ENCODE peak calls at places on chromosome 15, in six cellular contexts. T, G, B, O, W and Q are unnamed samples.

GRCh38 chr15:49984436-49984835 is 134.6 kb downstream of the ATP8B4 start:
- DNase-seq in T (no peak), G (no peak), B (no peak), O (no peak), W (no peak), Q (no peak)

GRCh38 chr15:52709172-52709979 is 30.2 kb upstream of the ATOSA start:
- DNase-seq in T (no peak), G (no peak), B (no peak), O (no peak), W (peak; percentile 58), Q (peak; percentile 15)

GRCh38 chr15:58457466-58457965 is 25.7 kb downstream of the LIPC start:
- DNase-seq in T (no peak), G (no peak), B (no peak), O (no peak), W (no peak), Q (no peak)

GRCh38 chr15:25372298-25372697 is 66.5 kb downstream of the UBE3A start:
- DNase-seq in T (no peak), G (no peak), B (no peak), O (no peak), W (no peak), Q (no peak)

GRCh38 chr15:60899322-60899966 is 329.7 kb downstream of the RORA start:
- DNase-seq in T (no peak), G (no peak), B (no peak), O (no peak), W (no peak), Q (no peak)

GRCh38 chr15:78222745-78223395 is 11.5 kb downstream of the ACSBG1 start:
- DNase-seq in T (no peak), G (no peak), B (no peak), O (no peak), W (no peak), Q (no peak)

GRCh38 chr15:45980376-45980775 is 345.5 kb downstream of the SQOR start:
- DNase-seq in T (no peak), G (no peak), B (no peak), O (no peak), W (no peak), Q (no peak)

GRCh38 chr15:36373549-36373948 is 205.9 kb upstream of the CDIN1 start:
- DNase-seq in T (no peak), G (no peak), B (no peak), O (no peak), W (no peak), Q (no peak)

GRCh38 chr15:19987389-19988048 is 554.1 kb downstream of the GOLGA6L6 start:
- DNase-seq in T (no peak), G (no peak), B (no peak), O (no peak), W (no peak), Q (peak; percentile 69)

GRCh38 chr15:94327356-94327936 is 96.1 kb downstream of the MCTP2 start:
- DNase-seq in T (no peak), G (peak; percentile 39), B (no peak), O (no peak), W (no peak), Q (no peak)

GRCh38 chr15:82540984-82541431 is 751 bp upstream of the RPS17 start:
- DNase-seq in T (peak; percentile 63), G (peak; percentile 57), B (no peak), O (no peak), W (no peak), Q (peak; percentile 29)

GRCh38 chr15:74696398-74696729 is 540 bp upstream of the EDC3 start:
- DNase-seq in T (no peak), G (no peak), B (no peak), O (no peak), W (no peak), Q (no peak)

GRCh38 chr15:74692327-74692726 is 3.5 kb downstream of the EDC3 start:
- DNase-seq in T (no peak), G (no peak), B (no peak), O (no peak), W (no peak), Q (no peak)

GRCh38 chr15:74696808-74697207 is 984 bp upstream of the EDC3 start:
- DNase-seq in T (no peak), G (no peak), B (no peak), O (no peak), W (no peak), Q (no peak)

DNA sequence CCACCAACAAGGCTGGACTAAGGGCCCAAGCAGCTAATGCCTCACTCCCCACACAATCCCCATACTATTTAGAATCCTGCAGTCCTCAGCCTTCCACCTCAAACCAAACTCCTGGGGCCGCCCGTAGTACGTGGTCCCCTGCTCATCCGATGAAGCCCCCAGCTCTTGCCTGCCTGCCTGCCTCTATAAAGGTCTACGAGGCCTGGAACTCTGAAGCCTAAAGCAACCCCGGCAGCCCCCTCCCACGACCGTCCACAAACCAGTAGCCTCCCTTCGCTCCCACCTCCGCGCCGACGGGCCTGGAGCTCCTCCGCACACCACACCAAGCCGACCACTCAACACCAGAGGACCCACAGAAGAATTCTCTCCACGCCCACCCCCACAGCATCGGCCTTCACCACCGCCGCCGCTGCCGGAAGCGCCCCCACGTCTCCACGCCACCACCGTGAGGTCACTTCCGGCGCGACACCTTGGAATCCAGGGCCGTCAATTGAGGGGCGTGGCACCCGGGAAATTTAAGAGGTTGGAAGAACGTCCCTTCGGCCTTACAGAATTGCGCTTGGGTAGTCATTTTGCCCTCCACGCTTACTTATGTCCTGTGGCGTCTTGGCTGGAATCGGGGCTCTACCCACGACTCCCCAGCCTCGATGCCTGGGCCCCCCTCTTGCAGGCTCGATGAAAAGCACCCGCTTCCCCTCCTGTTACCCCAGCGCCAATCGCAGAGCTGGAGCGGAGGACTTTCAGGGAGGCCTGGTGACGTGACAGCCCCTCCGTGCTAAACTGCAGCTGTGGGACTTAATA is at the start of gene EDC3:
- DNase-seq in T (peak; percentile 86), G (peak; percentile 69), B (peak; percentile 70), O (peak; percentile 30), W (peak; percentile 86), Q (peak; percentile 85)
- H3K4me3 ChIP-seq in T (peak within 1 kb of the TSS; percentile 73), G (peak within 1 kb of the TSS; percentile 71), B (peak within 1 kb of the TSS; percentile 96), O (peak within 1 kb of the TSS; percentile 81), W (peak within 1 kb of the TSS; percentile 69), Q (peak within 1 kb of the TSS; percentile 86)

DNA sequence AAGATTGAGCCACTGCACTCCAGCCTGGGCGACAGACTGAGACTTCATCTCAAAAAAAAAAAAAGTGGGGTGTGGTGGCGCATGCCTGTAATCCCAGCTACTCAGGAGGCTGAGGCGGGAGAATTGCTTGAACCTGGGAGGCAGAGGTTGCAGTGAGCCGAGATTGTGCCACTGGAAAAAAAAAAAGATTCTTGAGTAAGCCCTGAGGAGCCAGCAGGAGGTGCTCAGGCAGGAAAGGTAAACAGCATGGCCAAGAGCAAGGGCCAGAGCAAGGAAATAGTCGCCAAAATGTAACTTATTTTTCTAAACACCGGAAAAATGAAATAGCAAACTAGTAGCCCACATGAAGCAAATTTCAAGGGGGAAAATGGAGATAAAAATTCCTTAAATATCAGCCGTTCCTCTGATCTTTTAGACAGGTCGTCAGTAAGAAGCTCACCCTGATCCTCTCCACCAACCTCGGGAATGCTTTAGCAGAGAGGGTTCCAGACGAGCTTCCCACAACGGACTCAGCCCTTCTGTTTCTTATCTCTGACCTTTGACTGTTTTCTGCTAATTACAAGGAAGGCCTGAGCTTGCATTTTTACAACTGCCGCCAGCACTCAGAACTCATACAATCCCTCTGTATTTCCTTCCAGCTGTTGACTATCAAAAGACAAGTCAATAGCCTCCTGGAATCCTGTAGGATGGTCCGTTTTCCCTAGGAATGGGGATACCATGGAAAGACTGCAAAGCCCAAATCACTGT is 45.0 kb upstream of the AKAP13 start:
- DNase-seq in T (no peak), G (no peak), B (no peak), O (no peak), W (no peak), Q (no peak)
- TF ChIP-seq CTCF in T (no peak), G (no peak), B (no peak), O (no peak), W (no peak), Q (peak; percentile 9)

DNA sequence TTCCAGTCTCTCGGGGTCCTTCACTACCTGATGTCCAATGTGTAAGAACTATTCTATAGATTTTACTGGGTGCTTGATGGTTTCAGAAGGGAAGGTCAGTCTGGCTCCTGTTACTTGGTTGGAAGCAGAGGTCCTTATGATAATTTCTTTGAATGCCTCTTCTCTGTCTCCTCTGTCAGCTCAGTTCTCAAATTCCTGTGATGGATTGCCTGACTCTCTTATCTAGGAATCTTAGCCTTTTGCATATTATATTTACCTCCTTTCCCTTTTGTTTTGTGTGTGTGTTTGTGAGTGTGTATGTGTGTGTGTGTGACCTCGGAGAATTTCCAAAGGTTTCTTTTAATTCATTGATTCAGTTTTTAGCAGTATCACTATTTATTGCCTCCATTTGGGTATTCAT is 88.2 kb downstream of the ARNT2 start:
- DNase-seq in T (no peak), G (no peak), B (no peak), O (no peak), W (no peak), Q (no peak)
- H3K27ac ChIP-seq in T (no peak overlapping the region), G (no peak overlapping the region), B (no peak overlapping the region), O (peak overlapping the region; percentile 9), W (no peak overlapping the region), Q (no peak overlapping the region)

GRCh38 chr15:64459382-64459781 is 996 bp upstream of the ZNF609 start:
- DNase-seq in T (no peak), G (no peak), B (no peak), O (no peak), W (no peak), Q (no peak)
- H3K4me3 ChIP-seq in T (no peak overlapping the region), G (no peak overlapping the region), B (no peak overlapping the region), O (no peak overlapping the region), W (no peak overlapping the region), Q (no peak overlapping the region)

DNA sequence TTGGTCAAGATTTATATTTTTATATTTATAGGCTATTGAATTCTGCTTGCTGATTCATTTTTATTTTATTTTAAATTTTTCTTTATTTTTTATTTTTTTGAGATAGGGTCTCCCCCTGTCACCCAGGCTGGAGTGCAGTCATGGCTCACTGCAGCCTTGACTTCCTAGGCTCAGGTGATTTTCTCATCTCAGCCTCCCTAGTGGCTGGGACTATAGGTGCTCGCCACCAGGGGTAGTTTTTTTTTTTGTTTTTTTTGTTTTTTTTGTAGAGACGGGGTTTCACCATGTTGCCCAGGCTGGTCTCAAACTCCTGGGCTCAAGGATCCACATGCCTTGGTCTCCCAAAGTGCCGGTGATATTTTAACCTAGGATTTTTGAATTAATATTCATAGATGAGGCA is 31.2 kb downstream of the NR2E3 start:
- DNase-seq in T (no peak), G (no peak), B (no peak), O (no peak), W (no peak), Q (no peak)
- TF ChIP-seq CTCF in T (no peak), G (no peak), B (no peak), O (no peak), W (no peak), Q (no peak)

GRCh38 chr15:89462198-89462912 is 34.0 kb downstream of the RHCG start:
- DNase-seq in T (no peak), G (no peak), B (no peak), O (no peak), W (peak; percentile 83), Q (no peak)

GRCh38 chr15:89461386-89461785 is 35.0 kb downstream of the RHCG start:
- DNase-seq in T (no peak), G (no peak), B (no peak), O (no peak), W (no peak), Q (peak; percentile 77)

GRCh38 chr15:89460048-89460447 is 36.3 kb downstream of the RHCG start:
- DNase-seq in T (no peak), G (no peak), B (no peak), O (no peak), W (no peak), Q (no peak)

GRCh38 chr15:89459271-89460038 is 36.9 kb downstream of the RHCG start:
- DNase-seq in T (no peak), G (no peak), B (no peak), O (no peak), W (no peak), Q (no peak)

GRCh38 chr15:89463113-89463512 is 33.3 kb downstream of the RHCG start:
- DNase-seq in T (no peak), G (no peak), B (no peak), O (no peak), W (peak; percentile 56), Q (no peak)
- H3K27ac ChIP-seq in T (no peak overlapping the region), G (no peak overlapping the region), B (no peak overlapping the region), O (no peak overlapping the region), W (peak overlapping the region; percentile 88), Q (no peak overlapping the region)